ENCODE peak calls at places on chromosomes 6 and 20, in four cellular contexts. Z is IMR-90, T is ovary, S is H54. P is an unnamed sample.
A peak's percentile ranks its signal among the peaks of the same experiment; 100 is the strongest.

GRCh38 chr20:36454664-36455427 is 86.5 kb upstream of the MYL9 start:
- DNase-seq in Z (no peak), T (no peak), S (peak; percentile 68), P (no peak)

GRCh38 chr6:148240463-148240845 is 102.2 kb upstream of the SASH1 start:
- DNase-seq in Z (peak; percentile 86), T (no peak), S (no peak), P (no peak)

GRCh38 chr6:55822815-55823214 is 52.6 kb downstream of the BMP5 start:
- DNase-seq in Z (peak; percentile 43), T (no peak), S (no peak), P (no peak)

GRCh38 chr6:130033999-130034814 is 15.8 kb downstream of the L3MBTL3 start:
- DNase-seq in Z (peak; percentile 90), T (peak; percentile 21), S (no peak), P (no peak)

GRCh38 chr6:28775405-28776129 is 148.2 kb downstream of the TRIM27 start:
- DNase-seq in Z (no peak), T (no peak), S (no peak), P (no peak)

GRCh38 chr6:131183427-131184095 is 48.3 kb downstream of the AKAP7 start:
- DNase-seq in Z (no peak), T (no peak), S (no peak), P (no peak)

GRCh38 chr6:169167581-169168301 is 85.9 kb downstream of the THBS2 start:
- DNase-seq in Z (peak; percentile 99), T (peak; percentile 50), S (peak; percentile 52), P (no peak)

GRCh38 chr6:45533394-45533793 is 155.7 kb upstream of the SUPT3H start:
- DNase-seq in Z (peak; percentile 31), T (no peak), S (no peak), P (no peak)

GRCh38 chr6:53809691-53810090 is 14.9 kb downstream of the LRRC1 start:
- DNase-seq in Z (no peak), T (no peak), S (no peak), P (no peak)

GRCh38 chr6:92274588-92274987 is 1144.8 kb downstream of the EPHA7 start:
- DNase-seq in Z (no peak), T (no peak), S (no peak), P (no peak)

GRCh38 chr20:50594591-50595432 is 84.6 kb downstream of the PTPN1 start:
- DNase-seq in Z (no peak), T (no peak), S (no peak), P (no peak)

GRCh38 chr20:62141397-62142251 is 1.6 kb downstream of the PSMA7 start:
- DNase-seq in Z (peak; percentile 38), T (no peak), S (no peak), P (peak; percentile 45)

DNA sequence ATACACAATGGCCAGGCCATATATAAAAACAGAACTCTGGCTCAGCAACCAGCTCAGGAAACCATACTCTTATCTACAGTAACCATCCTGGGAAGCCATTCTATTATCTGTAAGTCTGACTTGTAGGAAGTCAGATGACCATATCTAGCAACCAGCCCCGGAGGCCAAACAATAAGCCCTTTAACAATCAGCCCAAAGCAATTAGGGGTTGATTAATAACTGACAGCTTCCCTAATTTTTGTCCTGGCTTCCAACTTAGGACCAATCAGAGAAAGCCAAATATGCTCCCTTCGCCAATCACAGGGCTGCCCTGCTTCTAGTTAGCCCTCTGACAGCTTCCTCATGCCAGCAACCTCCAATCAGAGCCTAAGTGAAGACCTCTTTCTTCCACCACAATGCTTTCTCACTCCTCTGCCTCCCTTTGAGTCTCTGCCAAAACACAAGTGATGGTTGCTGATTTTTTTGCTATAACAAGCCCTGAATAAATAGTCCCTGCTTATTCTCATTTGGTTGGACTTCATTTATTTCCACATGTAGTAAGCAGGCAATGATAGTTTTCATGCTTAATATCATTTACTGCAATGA is 37.8 kb upstream of the STXBP5 start:
- DNase-seq in Z (peak; percentile 18), T (no peak), S (no peak), P (no peak)
- TF ChIP-seq POLR2A in Z (no peak), T (no peak), S (no peak), P (no peak)

DNA sequence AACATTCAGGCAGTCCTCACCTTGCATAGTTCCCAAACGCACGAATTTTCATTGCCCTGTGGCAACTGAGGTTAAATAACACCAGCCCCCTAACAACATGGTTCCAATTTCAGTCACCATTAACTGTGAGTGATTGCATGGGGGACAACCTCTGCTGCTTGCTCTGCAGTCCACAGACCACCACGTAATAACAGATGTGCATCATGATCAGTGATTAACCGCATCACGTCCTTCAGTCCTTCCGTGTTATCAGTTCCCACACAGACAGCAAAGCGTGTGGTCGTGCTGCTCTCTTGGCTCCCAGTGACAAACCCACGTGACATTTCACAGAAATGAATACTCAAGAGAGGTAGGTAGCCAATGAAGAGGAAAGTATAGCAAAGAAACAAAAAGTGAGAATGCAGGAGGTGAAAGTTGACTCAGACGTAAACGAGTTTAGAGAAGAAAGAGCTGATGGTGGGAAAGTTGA is 95.9 kb downstream of the LY86 start:
- DNase-seq in Z (no peak), T (no peak), S (no peak), P (no peak)
- TF ChIP-seq POLR2A in Z (no peak), T (no peak), S (no peak), P (no peak)

DNA sequence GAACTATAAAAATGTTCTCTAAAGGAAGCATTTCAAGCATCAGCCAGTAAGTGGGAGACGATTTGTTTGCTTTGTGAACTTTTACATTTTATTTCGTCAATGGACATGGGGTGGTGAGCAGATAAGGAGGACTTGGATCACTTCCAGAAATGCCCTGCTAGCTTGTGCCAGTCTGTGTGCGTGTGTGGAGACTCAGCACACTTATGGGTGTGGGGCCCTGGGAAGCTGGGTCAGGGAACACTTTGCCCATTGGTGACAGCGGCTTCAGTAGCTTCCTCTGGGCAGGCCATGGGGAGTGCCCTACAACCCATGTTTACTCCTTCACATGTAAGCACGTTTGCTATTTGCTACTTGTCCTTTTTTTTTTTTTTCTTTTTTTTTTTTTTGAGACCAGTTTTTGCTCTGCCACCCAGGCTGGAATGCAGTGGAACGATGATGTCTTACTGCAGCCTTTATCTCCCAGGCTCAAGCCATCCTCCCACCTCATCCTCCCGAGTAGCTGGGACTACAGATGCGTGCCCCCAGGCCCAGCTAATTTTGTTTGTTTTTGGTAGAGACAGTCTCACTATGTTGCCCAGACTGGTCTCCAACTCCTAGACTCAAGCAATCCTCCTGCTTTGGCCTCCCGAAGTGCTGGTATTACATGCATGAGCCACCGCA is 24.2 kb downstream of the PRDM1 start:
- DNase-seq in Z (no peak), T (no peak), S (no peak), P (peak; percentile 42)
- TF ChIP-seq POLR2A in Z (no peak), T (no peak), S (no peak), P (no peak)

DNA sequence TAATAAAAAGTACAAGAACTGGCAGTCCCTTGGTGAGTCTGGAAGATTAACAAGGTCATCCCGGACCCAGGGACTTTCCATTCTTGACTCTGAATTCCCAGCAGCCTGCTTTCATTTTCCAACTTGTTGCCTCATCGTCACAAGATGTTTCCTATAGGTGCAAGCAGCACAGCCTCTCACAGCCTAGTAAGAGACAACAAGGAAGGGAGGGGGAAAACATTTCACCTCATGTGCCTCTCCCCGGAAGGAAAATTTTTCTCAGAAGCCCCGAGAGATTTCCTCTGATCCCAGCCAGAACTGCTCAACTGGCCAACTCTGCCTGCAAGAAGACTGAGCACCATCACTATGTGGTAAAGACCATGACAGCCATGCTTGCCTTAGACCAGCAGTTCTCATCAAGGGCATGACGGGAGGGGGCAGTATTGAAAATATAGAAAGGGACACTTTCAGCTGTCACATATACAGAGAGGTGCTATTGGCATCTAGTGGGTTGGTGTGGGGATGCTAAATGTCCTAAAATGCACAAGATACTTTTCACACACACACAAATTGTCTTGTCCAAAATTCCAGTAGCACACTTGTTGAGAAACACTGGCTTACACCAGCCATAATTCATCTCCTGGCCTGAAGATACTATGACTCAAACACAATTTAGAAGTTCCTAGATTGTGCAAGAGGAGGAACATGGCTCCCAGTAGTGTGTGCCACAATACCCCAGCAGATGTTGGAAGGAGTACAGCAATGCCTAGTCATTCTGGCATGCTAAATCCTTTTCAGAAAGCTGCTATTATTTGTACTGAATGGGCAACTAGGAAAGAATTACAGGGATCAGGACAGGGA is 10.8 kb upstream of the WTAP start:
- DNase-seq in Z (peak; percentile 98), T (peak; percentile 31), S (no peak), P (no peak)
- TF ChIP-seq POLR2A in Z (no peak), T (no peak), S (no peak), P (no peak)

GRCh38 chr6:84074988-84075781 is 41.6 kb downstream of the MRAP2 start:
- DNase-seq in Z (peak; percentile 7), T (no peak), S (no peak), P (no peak)
- TF ChIP-seq POLR2A in Z (no peak), T (no peak), S (no peak), P (no peak)

DNA sequence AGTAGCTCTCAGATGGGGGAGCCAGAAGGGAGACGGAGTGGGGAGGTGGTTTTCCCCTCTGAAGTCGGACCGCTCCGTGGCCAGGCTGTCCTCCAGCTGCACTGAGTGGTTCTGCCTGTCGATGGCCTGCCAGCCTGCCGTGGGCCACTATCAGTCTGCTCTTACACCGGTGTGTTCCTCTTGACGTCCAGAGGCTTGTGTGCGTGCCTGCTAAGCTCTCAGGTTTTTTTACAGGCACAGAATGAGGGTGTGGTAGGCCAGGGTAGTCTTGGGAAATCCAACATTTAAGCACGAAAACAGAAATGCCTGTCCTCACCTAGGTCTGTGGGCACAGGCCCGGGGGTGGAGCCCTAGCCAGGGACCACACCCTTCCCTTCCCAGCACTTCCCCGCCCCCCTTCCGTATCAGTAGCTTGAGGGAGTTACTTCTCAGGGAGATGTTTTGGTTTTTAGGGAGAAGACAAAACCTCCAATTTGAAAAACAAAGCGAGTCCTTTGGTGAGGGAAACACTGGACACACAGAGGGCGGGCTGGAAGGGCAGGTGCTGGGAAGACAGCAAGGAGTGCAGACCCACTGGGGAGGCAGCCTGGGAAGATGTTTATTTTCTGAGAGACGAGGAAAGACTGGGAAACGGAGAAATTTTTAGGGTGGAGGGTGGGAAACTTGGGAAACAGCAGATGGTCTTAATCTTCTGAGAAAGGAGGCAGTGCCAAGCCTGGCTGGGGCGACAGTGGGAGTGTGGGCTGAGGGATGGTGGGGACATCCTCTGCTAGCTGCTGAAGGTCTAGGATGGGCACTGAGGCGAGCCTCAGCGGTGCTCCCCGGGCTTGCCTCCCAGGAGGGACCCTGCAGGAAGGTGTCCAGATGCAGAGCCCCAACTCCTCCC is 106.5 kb downstream of the LY86 start:
- DNase-seq in Z (no peak), T (peak; percentile 61), S (no peak), P (no peak)
- TF ChIP-seq POLR2A in Z (no peak), T (no peak), S (no peak), P (no peak)

GRCh38 chr20:57003012-57003411 is 263.4 kb downstream of the BMP7 start:
- DNase-seq in Z (no peak), T (no peak), S (no peak), P (no peak)

GRCh38 chr20:57005146-57005933 is 261.1 kb downstream of the BMP7 start:
- DNase-seq in Z (no peak), T (no peak), S (no peak), P (no peak)

GRCh38 chr20:57002066-57002570 is 264.3 kb downstream of the BMP7 start:
- DNase-seq in Z (no peak), T (no peak), S (no peak), P (no peak)

GRCh38 chr20:57006411-57007170 is 259.9 kb downstream of the BMP7 start:
- DNase-seq in Z (no peak), T (no peak), S (no peak), P (peak; percentile 42)

DNA sequence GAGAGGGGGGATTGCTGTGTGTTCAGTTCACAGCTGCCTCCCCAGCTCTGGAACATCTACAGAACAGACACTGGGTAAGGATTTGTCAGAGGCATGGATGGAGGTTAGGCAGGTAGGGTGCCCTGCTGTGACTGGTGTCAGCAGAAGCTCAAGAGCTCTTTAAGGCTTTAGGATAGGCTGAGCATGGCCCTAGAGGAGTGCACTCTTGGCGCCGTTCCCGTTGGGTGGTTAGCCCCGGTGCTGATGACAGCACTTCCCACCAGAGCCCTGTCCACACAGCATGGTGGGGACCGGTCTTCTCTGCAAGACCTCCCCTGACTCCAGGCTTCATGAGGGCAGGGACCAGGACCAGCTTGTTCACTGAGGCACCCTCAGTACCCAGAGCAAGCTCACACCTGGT is 262.0 kb downstream of the BMP7 start:
- DNase-seq in Z (no peak), T (no peak), S (no peak), P (no peak)
- TF ChIP-seq POLR2A in Z (no peak), T (no peak), S (no peak), P (no peak)